ENCODE peak calls at places on chromosomes 11 and 22, in seven cellular contexts. I is HFF-Myc, E is NCI-H345, A is H1, S is hippocampal formation, N is astrocyte of the hippocampus, B is stomach. X is an unnamed sample.

GRCh38 chr11:134478176-134478575 is 66.1 kb upstream of the B3GAT1 start:
- DNase-seq in I (no peak), E (no peak), A (no peak), S (no peak), N (no peak), B (no peak), X (no peak)

GRCh38 chr22:44394246-44395115 is 81.7 kb upstream of the SHISAL1 start:
- DNase-seq in I (no peak), E (no peak), A (no peak), S (no peak), N (no peak), B (no peak), X (no peak)

GRCh38 chr11:12523180-12523924 is 146.0 kb downstream of the PARVA start:
- DNase-seq in I (no peak), E (no peak), A (no peak), S (no peak), N (no peak), B (no peak), X (no peak)

GRCh38 chr11:19345519-19345847 is 104.7 kb upstream of the E2F8 start:
- DNase-seq in I (no peak), E (peak; percentile 29), A (no peak), S (peak; percentile 45), N (peak; percentile 42), B (no peak), X (no peak)

GRCh38 chr11:45209000-45209399 is 62.6 kb downstream of the PRDM11 start:
- DNase-seq in I (no peak), E (no peak), A (no peak), S (no peak), N (no peak), B (no peak), X (no peak)

GRCh38 chr11:72483412-72484186 is 49.3 kb upstream of the CLPB start:
- DNase-seq in I (peak; percentile 20), E (no peak), A (no peak), S (no peak), N (no peak), B (no peak), X (no peak)

GRCh38 chr11:1783725-1784529 is 20.2 kb upstream of the CTSD start:
- DNase-seq in I (no peak), E (no peak), A (no peak), S (no peak), N (no peak), B (no peak), X (no peak)

GRCh38 chr11:83403990-83404389 is 117.8 kb upstream of the CCDC90B start:
- DNase-seq in I (no peak), E (no peak), A (no peak), S (no peak), N (no peak), B (no peak), X (no peak)

GRCh38 chr11:57476223-57476882 is 16.0 kb downstream of the RTN4RL2 start:
- DNase-seq in I (no peak), E (no peak), A (no peak), S (no peak), N (peak; percentile 34), B (peak; percentile 65), X (peak; percentile 67)

GRCh38 chr22:47064016-47064415 is 301.6 kb downstream of the TBC1D22A start:
- DNase-seq in I (no peak), E (no peak), A (no peak), S (no peak), N (no peak), B (peak; percentile 24), X (no peak)

GRCh38 chr11:124900464-124900863 is 2.8 kb upstream of the ROBO4 start:
- DNase-seq in I (peak; percentile 85), E (no peak), A (no peak), S (no peak), N (peak; percentile 56), B (no peak), X (no peak)

GRCh38 chr11:134613646-134614045 is 201.6 kb upstream of the B3GAT1 start:
- DNase-seq in I (no peak), E (no peak), A (no peak), S (no peak), N (no peak), B (no peak), X (no peak)

GRCh38 chr22:30932661-30933060 is 35.9 kb downstream of the MORC2 start:
- DNase-seq in I (no peak), E (no peak), A (no peak), S (no peak), N (no peak), B (no peak), X (no peak)

GRCh38 chr11:120881591-120881990 is 142.3 kb upstream of the TBCEL start:
- DNase-seq in I (no peak), E (no peak), A (no peak), S (no peak), N (peak; percentile 16), B (no peak), X (no peak)

GRCh38 chr11:68994161-68994890 is 13.5 kb upstream of the MRGPRD start:
- DNase-seq in I (no peak), E (no peak), A (no peak), S (no peak), N (no peak), B (no peak), X (peak; percentile 9)

GRCh38 chr11:75593337-75593915 is 31.4 kb downstream of the SERPINH1 start:
- DNase-seq in I (no peak), E (peak; percentile 57), A (no peak), S (no peak), N (no peak), B (no peak), X (no peak)

GRCh38 chr11:73249304-73249703 is 22.8 kb upstream of the P2RY6 start:
- DNase-seq in I (no peak), E (no peak), A (no peak), S (no peak), N (peak; percentile 65), B (no peak), X (no peak)

GRCh38 chr22:46102159-46102558 is 48.2 kb upstream of the PPARA start:
- DNase-seq in I (no peak), E (no peak), A (no peak), S (no peak), N (no peak), B (no peak), X (no peak)

GRCh38 chr22:38074181-38075104 is 9.5 kb downstream of the SLC16A8 start:
- DNase-seq in I (no peak), E (no peak), A (no peak), S (no peak), N (peak; percentile 71), B (no peak), X (peak; percentile 79)

GRCh38 chr11:1109918-1110705 is 35.4 kb downstream of the MUC2 start:
- DNase-seq in I (no peak), E (no peak), A (no peak), S (no peak), N (no peak), B (no peak), X (no peak)

GRCh38 chr11:28107331-28107725 is 628 bp downstream of the KIF18A start:
- DNase-seq in I (no peak), E (no peak), A (no peak), S (no peak), N (no peak), B (no peak), X (no peak)

GRCh38 chr11:1660025-1660867 is 30.7 kb downstream of the KRTAP5-5 start:
- DNase-seq in I (no peak), E (no peak), A (no peak), S (no peak), N (no peak), B (peak; percentile 20), X (peak; percentile 10)

GRCh38 chr11:40713083-40713482 is 746.4 kb downstream of the LRRC4C start:
- DNase-seq in I (no peak), E (no peak), A (no peak), S (no peak), N (no peak), B (no peak), X (no peak)

GRCh38 chr11:117193130-117194020 is 5.8 kb upstream of the TAGLN start:
- DNase-seq in I (no peak), E (no peak), A (no peak), S (no peak), N (no peak), B (no peak), X (no peak)

GRCh38 chr11:133337905-133338536 is 194.3 kb downstream of the OPCML start:
- DNase-seq in I (no peak), E (peak; percentile 63), A (no peak), S (no peak), N (peak; percentile 59), B (no peak), X (no peak)

GRCh38 chr11:134638796-134639540 is 226.9 kb upstream of the B3GAT1 start:
- DNase-seq in I (no peak), E (no peak), A (no peak), S (no peak), N (no peak), B (no peak), X (no peak)

GRCh38 chr11:36292311-36292722 is 3.1 kb upstream of the COMMD9 start:
- DNase-seq in I (no peak), E (peak; percentile 17), A (no peak), S (no peak), N (peak; percentile 60), B (no peak), X (no peak)

GRCh38 chr11:77147668-77148321 is 19.7 kb downstream of the MYO7A start:
- DNase-seq in I (no peak), E (peak; percentile 89), A (peak; percentile 29), S (no peak), N (peak; percentile 38), B (peak; percentile 44), X (no peak)

GRCh38 chr11:60786811-60787567 is 1.9 kb downstream of the MS4A10 start:
- DNase-seq in I (peak; percentile 48), E (no peak), A (no peak), S (no peak), N (peak; percentile 61), B (peak; percentile 53), X (peak; percentile 83)

GRCh38 chr11:15649371-15650104 is 534.8 kb downstream of the INSC start:
- DNase-seq in I (no peak), E (no peak), A (no peak), S (no peak), N (no peak), B (no peak), X (no peak)

GRCh38 chr11:124670732-124671131 is 2.8 kb downstream of the SIAE start:
- DNase-seq in I (no peak), E (no peak), A (no peak), S (no peak), N (no peak), B (no peak), X (no peak)